ENCODE peak calls at places on chromosomes 2 and 18, in seven cellular contexts. One of them, this sample, is unnamed.

GRCh38 chr2:10555810-10556111 is 107.6 kb upstream of the ODC1 start:
- DNase-seq in astrocyte of the spinal cord: no peak
- DNase-seq in BJ: no peak
- DNase-seq in foreskin fibroblast: no peak
- DNase-seq in sigmoid colon: no peak
- DNase-seq in lower leg skin: no peak
- DNase-seq in endothelial cell of umbilical vein: no peak
- DNase-seq in this sample: no peak

GRCh38 chr2:33126552-33126951 is 179.8 kb downstream of the LTBP1 start:
- DNase-seq in astrocyte of the spinal cord: no peak
- DNase-seq in BJ: no peak
- DNase-seq in foreskin fibroblast: no peak
- DNase-seq in sigmoid colon: no peak
- DNase-seq in lower leg skin: no peak
- DNase-seq in endothelial cell of umbilical vein: no peak
- DNase-seq in this sample: no peak

GRCh38 chr2:215784371-215784783 is 229.0 kb downstream of the MREG start:
- DNase-seq in astrocyte of the spinal cord: peak; percentile 89
- DNase-seq in BJ: peak; percentile 85
- DNase-seq in foreskin fibroblast: peak; percentile 80
- DNase-seq in sigmoid colon: peak; percentile 79
- DNase-seq in lower leg skin: no peak
- DNase-seq in endothelial cell of umbilical vein: no peak
- DNase-seq in this sample: no peak

GRCh38 chr2:230982528-230982927 is 13.4 kb upstream of the SPATA3 start:
- DNase-seq in astrocyte of the spinal cord: no peak
- DNase-seq in BJ: no peak
- DNase-seq in foreskin fibroblast: no peak
- DNase-seq in sigmoid colon: peak; percentile 19
- DNase-seq in lower leg skin: no peak
- DNase-seq in endothelial cell of umbilical vein: no peak
- DNase-seq in this sample: no peak

GRCh38 chr2:155021591-155021990 is 323.1 kb downstream of the KCNJ3 start:
- DNase-seq in astrocyte of the spinal cord: no peak
- DNase-seq in BJ: no peak
- DNase-seq in foreskin fibroblast: no peak
- DNase-seq in sigmoid colon: no peak
- DNase-seq in lower leg skin: no peak
- DNase-seq in endothelial cell of umbilical vein: no peak
- DNase-seq in this sample: no peak

GRCh38 chr2:171514908-171515582 is 7.2 kb upstream of the CYBRD1 start:
- DNase-seq in astrocyte of the spinal cord: no peak
- DNase-seq in BJ: no peak
- DNase-seq in foreskin fibroblast: no peak
- DNase-seq in sigmoid colon: no peak
- DNase-seq in lower leg skin: no peak
- DNase-seq in endothelial cell of umbilical vein: no peak
- DNase-seq in this sample: no peak

GRCh38 chr2:43619511-43619910 is 17.5 kb upstream of the PLEKHH2 start:
- DNase-seq in astrocyte of the spinal cord: no peak
- DNase-seq in BJ: no peak
- DNase-seq in foreskin fibroblast: no peak
- DNase-seq in sigmoid colon: no peak
- DNase-seq in lower leg skin: no peak
- DNase-seq in endothelial cell of umbilical vein: no peak
- DNase-seq in this sample: no peak

GRCh38 chr2:158776236-158776635 is 18.9 kb upstream of the DAPL1 start:
- DNase-seq in astrocyte of the spinal cord: no peak
- DNase-seq in BJ: no peak
- DNase-seq in foreskin fibroblast: no peak
- DNase-seq in sigmoid colon: no peak
- DNase-seq in lower leg skin: no peak
- DNase-seq in endothelial cell of umbilical vein: no peak
- DNase-seq in this sample: no peak

GRCh38 chr2:57204364-57204763 is 842.2 kb upstream of the VRK2 start:
- DNase-seq in astrocyte of the spinal cord: no peak
- DNase-seq in BJ: no peak
- DNase-seq in foreskin fibroblast: no peak
- DNase-seq in sigmoid colon: no peak
- DNase-seq in lower leg skin: no peak
- DNase-seq in endothelial cell of umbilical vein: no peak
- DNase-seq in this sample: no peak
- TF ChIP-seq CTCF in astrocyte of the spinal cord: no peak
- TF ChIP-seq CTCF in BJ: no peak
- TF ChIP-seq CTCF in foreskin fibroblast: no peak
- TF ChIP-seq CTCF in sigmoid colon: no peak
- TF ChIP-seq CTCF in lower leg skin: no peak
- TF ChIP-seq CTCF in endothelial cell of umbilical vein: no peak
- TF ChIP-seq CTCF in this sample: no peak

GRCh38 chr2:26235089-26235488 is 9.3 kb downstream of the HADHA start:
- DNase-seq in astrocyte of the spinal cord: no peak
- DNase-seq in BJ: no peak
- DNase-seq in foreskin fibroblast: no peak
- DNase-seq in sigmoid colon: no peak
- DNase-seq in lower leg skin: no peak
- DNase-seq in endothelial cell of umbilical vein: no peak
- DNase-seq in this sample: no peak
- TF ChIP-seq CTCF in astrocyte of the spinal cord: peak; percentile 16
- TF ChIP-seq CTCF in BJ: peak; percentile 16
- TF ChIP-seq CTCF in foreskin fibroblast: no peak
- TF ChIP-seq CTCF in sigmoid colon: no peak
- TF ChIP-seq CTCF in lower leg skin: no peak
- TF ChIP-seq CTCF in endothelial cell of umbilical vein: no peak
- TF ChIP-seq CTCF in this sample: peak; percentile 22

DNA sequence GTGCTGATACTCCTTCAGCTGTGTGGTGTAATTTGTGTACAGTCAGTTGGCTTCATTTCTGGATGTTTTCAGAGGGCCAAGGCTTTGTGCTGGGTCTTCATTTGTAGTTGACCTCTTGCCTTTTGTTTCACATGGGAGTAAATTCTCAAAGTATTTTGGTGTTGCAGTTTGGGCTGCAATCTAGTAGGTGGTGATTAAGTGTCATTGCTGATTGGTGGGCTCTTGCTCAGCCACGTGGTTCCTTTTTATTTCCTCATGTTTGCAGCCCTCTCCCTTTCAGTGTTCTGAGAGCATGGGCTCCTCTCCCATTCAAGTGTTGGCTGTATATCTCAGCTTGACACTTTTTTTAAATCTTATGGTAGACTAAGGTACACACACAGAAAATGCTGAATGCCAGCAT is 96.8 kb downstream of the SNTG2 start:
- DNase-seq in astrocyte of the spinal cord: peak; percentile 22
- DNase-seq in BJ: no peak
- DNase-seq in foreskin fibroblast: no peak
- DNase-seq in sigmoid colon: no peak
- DNase-seq in lower leg skin: no peak
- DNase-seq in endothelial cell of umbilical vein: no peak
- DNase-seq in this sample: no peak
- TF ChIP-seq CTCF in astrocyte of the spinal cord: no peak
- TF ChIP-seq CTCF in BJ: peak; percentile 33
- TF ChIP-seq CTCF in foreskin fibroblast: peak; percentile 12
- TF ChIP-seq CTCF in sigmoid colon: no peak
- TF ChIP-seq CTCF in lower leg skin: no peak
- TF ChIP-seq CTCF in endothelial cell of umbilical vein: no peak
- TF ChIP-seq CTCF in this sample: no peak

DNA sequence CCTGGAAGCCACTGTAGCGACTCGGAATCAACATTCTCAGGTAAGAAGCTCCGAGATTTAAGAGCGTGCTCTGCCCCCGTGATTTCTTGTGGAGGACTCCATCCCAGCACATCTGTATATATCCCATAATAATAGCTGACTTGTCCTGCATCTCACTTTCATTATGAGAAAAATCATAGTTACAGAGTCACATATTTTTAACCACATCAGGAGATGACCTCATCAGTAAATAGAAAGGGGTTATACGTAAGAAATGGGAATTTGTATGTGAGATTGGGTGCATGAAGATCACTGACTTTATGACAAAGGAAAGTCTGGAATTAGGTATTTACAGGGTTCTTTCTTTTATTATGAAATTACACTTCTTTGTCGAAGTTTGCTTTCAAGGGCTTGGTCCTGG is 16.4 kb upstream of the TMEM18 start:
- DNase-seq in astrocyte of the spinal cord: no peak
- DNase-seq in BJ: no peak
- DNase-seq in foreskin fibroblast: peak; percentile 21
- DNase-seq in sigmoid colon: no peak
- DNase-seq in lower leg skin: no peak
- DNase-seq in endothelial cell of umbilical vein: no peak
- DNase-seq in this sample: no peak
- TF ChIP-seq CTCF in astrocyte of the spinal cord: no peak
- TF ChIP-seq CTCF in BJ: no peak
- TF ChIP-seq CTCF in foreskin fibroblast: no peak
- TF ChIP-seq CTCF in sigmoid colon: no peak
- TF ChIP-seq CTCF in lower leg skin: no peak
- TF ChIP-seq CTCF in endothelial cell of umbilical vein: no peak
- TF ChIP-seq CTCF in this sample: no peak

GRCh38 chr18:73888565-73888964 is 259.1 kb downstream of the FBXO15 start:
- DNase-seq in astrocyte of the spinal cord: no peak
- DNase-seq in BJ: no peak
- DNase-seq in foreskin fibroblast: no peak
- DNase-seq in sigmoid colon: no peak
- DNase-seq in lower leg skin: no peak
- DNase-seq in endothelial cell of umbilical vein: no peak
- DNase-seq in this sample: no peak

GRCh38 chr18:73893879-73894278 is 253.8 kb downstream of the FBXO15 start:
- DNase-seq in astrocyte of the spinal cord: no peak
- DNase-seq in BJ: no peak
- DNase-seq in foreskin fibroblast: no peak
- DNase-seq in sigmoid colon: no peak
- DNase-seq in lower leg skin: no peak
- DNase-seq in endothelial cell of umbilical vein: no peak
- DNase-seq in this sample: no peak

GRCh38 chr18:73887801-73888200 is 259.8 kb downstream of the FBXO15 start:
- DNase-seq in astrocyte of the spinal cord: no peak
- DNase-seq in BJ: no peak
- DNase-seq in foreskin fibroblast: no peak
- DNase-seq in sigmoid colon: no peak
- DNase-seq in lower leg skin: no peak
- DNase-seq in endothelial cell of umbilical vein: no peak
- DNase-seq in this sample: no peak

GRCh38 chr18:73895701-73896100 is 251.9 kb downstream of the FBXO15 start:
- DNase-seq in astrocyte of the spinal cord: no peak
- DNase-seq in BJ: no peak
- DNase-seq in foreskin fibroblast: no peak
- DNase-seq in sigmoid colon: no peak
- DNase-seq in lower leg skin: no peak
- DNase-seq in endothelial cell of umbilical vein: no peak
- DNase-seq in this sample: no peak

DNA sequence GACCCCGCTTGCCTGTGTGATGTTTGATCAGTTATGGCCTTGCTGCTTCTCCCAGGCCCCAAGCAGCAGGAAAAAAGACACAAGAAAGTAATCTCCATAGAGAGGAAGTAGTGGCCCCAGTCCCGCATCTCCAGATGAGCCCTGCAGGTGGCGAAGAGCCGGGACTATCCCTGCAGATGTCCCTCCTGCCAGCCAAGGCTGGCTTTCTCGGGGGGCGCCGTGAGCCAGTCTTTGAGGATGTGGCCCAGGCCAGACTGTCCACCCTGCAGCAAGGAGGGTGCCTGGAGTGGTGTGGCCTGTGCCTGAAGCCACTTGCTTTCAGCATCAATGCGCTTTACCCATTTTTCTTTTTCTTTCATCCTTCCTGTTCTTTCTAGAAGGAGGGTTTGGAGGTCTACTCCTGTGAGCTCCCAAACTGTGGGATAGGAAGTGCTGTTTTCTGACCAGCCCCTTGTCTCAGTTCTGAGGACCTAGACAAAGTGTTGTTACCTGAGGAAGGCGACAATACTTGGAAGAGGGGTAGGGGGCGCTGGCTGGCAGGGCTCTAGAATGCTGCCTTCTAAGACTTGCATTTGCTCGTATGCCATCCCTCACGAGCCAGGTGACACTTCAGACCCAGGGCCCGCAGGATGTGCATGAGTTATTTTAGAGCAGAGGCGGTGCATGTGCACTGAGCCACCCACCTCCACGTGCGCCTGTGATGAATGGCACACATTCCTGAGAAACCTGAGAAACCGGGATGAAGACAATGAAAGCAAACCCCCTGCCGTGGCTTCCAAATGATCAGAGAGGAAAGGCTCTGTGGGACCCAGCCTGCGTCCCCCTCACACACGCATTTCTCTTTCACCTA is 255.8 kb downstream of the FBXO15 start:
- DNase-seq in astrocyte of the spinal cord: no peak
- DNase-seq in BJ: no peak
- DNase-seq in foreskin fibroblast: no peak
- DNase-seq in sigmoid colon: no peak
- DNase-seq in lower leg skin: no peak
- DNase-seq in endothelial cell of umbilical vein: no peak
- DNase-seq in this sample: no peak
- TF ChIP-seq CTCF in astrocyte of the spinal cord: peak; percentile 18
- TF ChIP-seq CTCF in BJ: peak; percentile 20
- TF ChIP-seq CTCF in foreskin fibroblast: no peak
- TF ChIP-seq CTCF in sigmoid colon: no peak
- TF ChIP-seq CTCF in lower leg skin: no peak
- TF ChIP-seq CTCF in endothelial cell of umbilical vein: no peak
- TF ChIP-seq CTCF in this sample: no peak

This sample was measured in gastrocnemius medialis.